ENCODE peak calls at places on chromosomes 7 and 10, in four cellular contexts. One of them, this sample, is unnamed.

GRCh38 chr7:51426163-51426562 is 109.6 kb upstream of the COBL start:
- DNase-seq in right atrium auricular region: no peak
- DNase-seq in AG20443: no peak
- DNase-seq in right cardiac atrium: no peak
- DNase-seq in this sample: no peak

GRCh38 chr10:132595021-132595420 is 57.4 kb downstream of the INPP5A start:
- DNase-seq in right atrium auricular region: no peak
- DNase-seq in AG20443: no peak
- DNase-seq in right cardiac atrium: no peak
- DNase-seq in this sample: no peak

GRCh38 chr7:137535579-137535978 is 192.0 kb upstream of the PTN start:
- DNase-seq in right atrium auricular region: no peak
- DNase-seq in AG20443: no peak
- DNase-seq in right cardiac atrium: no peak
- DNase-seq in this sample: no peak

GRCh38 chr7:140391634-140392033 is 6.7 kb downstream of the SLC37A3 start:
- DNase-seq in right atrium auricular region: no peak
- DNase-seq in AG20443: no peak
- DNase-seq in right cardiac atrium: no peak
- DNase-seq in this sample: no peak

GRCh38 chr10:28677889-28678686 is 767 bp downstream of the BAMBI start:
- DNase-seq in right atrium auricular region: peak
- DNase-seq in AG20443: peak
- DNase-seq in right cardiac atrium: peak
- DNase-seq in this sample: peak

GRCh38 chr10:66925896-66926719 is at the start of gene LRRTM3:
- DNase-seq in right atrium auricular region: peak
- DNase-seq in AG20443: peak
- DNase-seq in right cardiac atrium: peak
- DNase-seq in this sample: no peak

GRCh38 chr10:97175586-97175985 is 10.2 kb downstream of the SLIT1 start:
- DNase-seq in right atrium auricular region: no peak
- DNase-seq in AG20443: no peak
- DNase-seq in right cardiac atrium: no peak
- DNase-seq in this sample: no peak

GRCh38 chr10:43336641-43337318 is 34.7 kb upstream of the FXYD4 start:
- DNase-seq in right atrium auricular region: no peak
- DNase-seq in AG20443: no peak
- DNase-seq in right cardiac atrium: no peak
- DNase-seq in this sample: no peak

GRCh38 chr10:68224810-68225209 is 7.1 kb downstream of the ATOH7 start:
- DNase-seq in right atrium auricular region: no peak
- DNase-seq in AG20443: no peak
- DNase-seq in right cardiac atrium: no peak
- DNase-seq in this sample: no peak

GRCh38 chr7:138729444-138729843 is 28.3 kb upstream of the SVOPL start:
- DNase-seq in right atrium auricular region: no peak
- DNase-seq in AG20443: no peak
- DNase-seq in right cardiac atrium: no peak
- DNase-seq in this sample: no peak

GRCh38 chr7:152435384-152436278 is at the start of gene KMT2C:
- DNase-seq in right atrium auricular region: no peak
- DNase-seq in AG20443: peak
- DNase-seq in right cardiac atrium: peak
- DNase-seq in this sample: no peak

GRCh38 chr10:69383485-69384089 is 33.1 kb downstream of the TACR2 start:
- DNase-seq in right atrium auricular region: no peak
- DNase-seq in AG20443: peak
- DNase-seq in right cardiac atrium: peak
- DNase-seq in this sample: no peak

GRCh38 chr10:28991738-28992270 is 297.1 kb upstream of the LYZL1 start:
- DNase-seq in right atrium auricular region: no peak
- DNase-seq in AG20443: peak
- DNase-seq in right cardiac atrium: peak
- DNase-seq in this sample: no peak

GRCh38 chr7:40268836-40269235 is 134.0 kb downstream of the SUGCT start:
- DNase-seq in right atrium auricular region: no peak
- DNase-seq in AG20443: no peak
- DNase-seq in right cardiac atrium: no peak
- DNase-seq in this sample: no peak

GRCh38 chr7:100177040-100178001 is at the start of the genes GPC2 and STAG3:
- DNase-seq in right atrium auricular region: peak
- DNase-seq in AG20443: peak
- DNase-seq in right cardiac atrium: peak
- DNase-seq in this sample: peak

GRCh38 chr7:30285531-30286284 is 1.3 kb downstream of the ZNRF2 start:
- DNase-seq in right atrium auricular region: no peak
- DNase-seq in AG20443: peak
- DNase-seq in right cardiac atrium: peak
- DNase-seq in this sample: peak

GRCh38 chr7:151459726-151460473 is 20.0 kb upstream of the CRYGN start:
- DNase-seq in right atrium auricular region: peak
- DNase-seq in AG20443: peak
- DNase-seq in right cardiac atrium: peak
- DNase-seq in this sample: peak

GRCh38 chr7:1275685-1276424 is 43.2 kb downstream of the UNCX start:
- DNase-seq in right atrium auricular region: no peak
- DNase-seq in AG20443: no peak
- DNase-seq in right cardiac atrium: no peak
- DNase-seq in this sample: no peak

GRCh38 chr10:114271014-114271778 is 32.1 kb downstream of the VWA2 start:
- DNase-seq in right atrium auricular region: no peak
- DNase-seq in AG20443: no peak
- DNase-seq in right cardiac atrium: no peak
- DNase-seq in this sample: no peak

GRCh38 chr10:22986771-22987542 is 59.1 kb downstream of the ARMC3 start:
- DNase-seq in right atrium auricular region: no peak
- DNase-seq in AG20443: no peak
- DNase-seq in right cardiac atrium: no peak
- DNase-seq in this sample: no peak

GRCh38 chr10:52879181-52879607 is 106.6 kb upstream of the MBL2 start:
- DNase-seq in right atrium auricular region: no peak
- DNase-seq in AG20443: no peak
- DNase-seq in right cardiac atrium: no peak
- DNase-seq in this sample: no peak

GRCh38 chr7:75977741-75978140 is 16.7 kb downstream of the TMEM120A start:
- DNase-seq in right atrium auricular region: peak
- DNase-seq in AG20443: no peak
- DNase-seq in right cardiac atrium: peak
- DNase-seq in this sample: peak

GRCh38 chr7:15853832-15854470 is 167.5 kb upstream of the MEOX2 start:
- DNase-seq in right atrium auricular region: no peak
- DNase-seq in AG20443: no peak
- DNase-seq in right cardiac atrium: no peak
- DNase-seq in this sample: no peak

GRCh38 chr7:23235688-23236280 is 10.8 kb upstream of the GPNMB start:
- DNase-seq in right atrium auricular region: no peak
- DNase-seq in AG20443: no peak
- DNase-seq in right cardiac atrium: no peak
- DNase-seq in this sample: no peak

GRCh38 chr10:101330236-101331225 is 23.4 kb upstream of the BTRC start:
- DNase-seq in right atrium auricular region: no peak
- DNase-seq in AG20443: peak
- DNase-seq in right cardiac atrium: no peak
- DNase-seq in this sample: no peak

GRCh38 chr10:103833731-103834365 is 21.5 kb downstream of the SH3PXD2A start:
- DNase-seq in right atrium auricular region: no peak
- DNase-seq in AG20443: no peak
- DNase-seq in right cardiac atrium: peak
- DNase-seq in this sample: no peak

GRCh38 chr7:135300913-135301765 is 67.5 kb downstream of the STRA8 start:
- DNase-seq in right atrium auricular region: no peak
- DNase-seq in AG20443: peak
- DNase-seq in right cardiac atrium: no peak
- DNase-seq in this sample: no peak

GRCh38 chr7:26898917-26899316 is 34.5 kb upstream of the SKAP2 start:
- DNase-seq in right atrium auricular region: no peak
- DNase-seq in AG20443: peak
- DNase-seq in right cardiac atrium: no peak
- DNase-seq in this sample: no peak

GRCh38 chr10:33055636-33056035 is 97.6 kb upstream of the ITGB1 start:
- DNase-seq in right atrium auricular region: no peak
- DNase-seq in AG20443: no peak
- DNase-seq in right cardiac atrium: no peak
- DNase-seq in this sample: no peak

GRCh38 chr10:50614444-50615137 is 9.2 kb downstream of the SGMS1 start:
- DNase-seq in right atrium auricular region: no peak
- DNase-seq in AG20443: no peak
- DNase-seq in right cardiac atrium: no peak
- DNase-seq in this sample: no peak

GRCh38 chr10:101464518-101465085 is 110.6 kb downstream of the BTRC start:
- DNase-seq in right atrium auricular region: no peak
- DNase-seq in AG20443: no peak
- DNase-seq in right cardiac atrium: no peak
- DNase-seq in this sample: no peak

GRCh38 chr7:8068892-8069686 is 100.5 kb downstream of the GLCCI1 start:
- DNase-seq in right atrium auricular region: no peak
- DNase-seq in AG20443: no peak
- DNase-seq in right cardiac atrium: peak
- DNase-seq in this sample: no peak

GRCh38 chr7:135900186-135900585 is 77.0 kb downstream of the MTPN start:
- DNase-seq in right atrium auricular region: no peak
- DNase-seq in AG20443: no peak
- DNase-seq in right cardiac atrium: no peak
- DNase-seq in this sample: no peak

GRCh38 chr7:30485667-30486066 is 7.1 kb upstream of the NOD1 start:
- DNase-seq in right atrium auricular region: no peak
- DNase-seq in AG20443: no peak
- DNase-seq in right cardiac atrium: no peak
- DNase-seq in this sample: no peak

GRCh38 chr10:44576715-44577191 is 191.9 kb upstream of the CXCL12 start:
- DNase-seq in right atrium auricular region: no peak
- DNase-seq in AG20443: peak
- DNase-seq in right cardiac atrium: peak
- DNase-seq in this sample: peak